ENCODE peak calls at places on chromosomes 13 and 19, in six cellular contexts. X, U, A, M, E and B are unnamed samples.

GRCh38 chr13:37657134-37657533 is 58.6 kb upstream of the POSTN start:
- DNase-seq in A (no peak), X (no peak), U (peak; percentile 57), E (no peak), M (no peak), B (peak; percentile 95)

GRCh38 chr19:7595466-7596133 is at the start of gene CAMSAP3:
- DNase-seq in X (peak; percentile 77), M (peak; percentile 93), U (peak; percentile 72), E (no peak), A (no peak), B (no peak)

GRCh38 chr13:50419466-50419865 is 404.2 kb downstream of the KCNRG start:
- DNase-seq in A (no peak), M (no peak), E (no peak), U (no peak), X (no peak), B (no peak)

GRCh38 chr13:40666058-40666904 is at the start of gene FOXO1:
- DNase-seq in E (peak; percentile 61), X (peak; percentile 88), A (peak; percentile 94), U (peak; percentile 96), M (peak; percentile 99), B (peak; percentile 95)

GRCh38 chr13:36363464-36363863 is 17.3 kb upstream of the SPART start:
- DNase-seq in X (no peak), U (no peak), E (no peak), M (no peak), A (no peak), B (no peak)

GRCh38 chr19:8445488-8446001 is 770 bp downstream of the HNRNPM start:
- DNase-seq in X (peak; percentile 58), A (peak; percentile 58), U (peak; percentile 61), M (peak; percentile 92), E (no peak), B (peak; percentile 45)

GRCh38 chr19:3243851-3244700 is 19.6 kb downstream of the CELF5 start:
- DNase-seq in E (peak; percentile 1), X (no peak), A (peak; percentile 26), M (no peak), U (peak; percentile 61), B (peak; percentile 65)

GRCh38 chr13:103187621-103188020 is 121.4 kb upstream of the SLC10A2 start:
- DNase-seq in M (no peak), U (no peak), A (no peak), X (peak; percentile 58), E (no peak), B (no peak)

GRCh38 chr13:35838356-35838755 is 292.8 kb downstream of the DCLK1 start:
- DNase-seq in X (no peak), M (no peak), E (peak; percentile 33), U (peak; percentile 46), A (no peak), B (peak; percentile 96)

GRCh38 chr19:5826531-5827341 is 12.8 kb downstream of the FUT6 start:
- DNase-seq in M (no peak), X (peak; percentile 92), U (peak; percentile 44), E (no peak), A (peak; percentile 40), B (peak; percentile 47)

GRCh38 chr13:33483471-33483870 is 197.9 kb upstream of the STARD13 start:
- DNase-seq in A (no peak), E (peak; percentile 42), X (no peak), M (no peak), U (peak; percentile 52), B (peak; percentile 40)

GRCh38 chr19:49442354-49442753 is 1.0 kb upstream of the SLC17A7 start:
- DNase-seq in X (no peak), U (no peak), E (no peak), M (no peak), A (peak; percentile 66), B (no peak)

GRCh38 chr19:28519950-28520861 is 692.7 kb downstream of the UQCRFS1 start:
- DNase-seq in U (no peak), X (no peak), M (peak; percentile 42), A (peak; percentile 79), E (no peak), B (no peak)

GRCh38 chr13:80276371-80277289 is 64.3 kb downstream of the SPRY2 start:
- DNase-seq in A (no peak), M (no peak), X (peak; percentile 18), U (peak; percentile 16), E (no peak), B (peak; percentile 67)

GRCh38 chr13:76663941-76664340 is 222.3 kb downstream of the KCTD12 start:
- DNase-seq in E (no peak), M (no peak), U (peak; percentile 50), X (no peak), A (no peak), B (peak; percentile 45)

GRCh38 chr19:35995655-35995993 is 636 bp downstream of the SDHAF1 start:
- DNase-seq in E (no peak), U (peak; percentile 56), X (peak; percentile 42), A (peak; percentile 46), M (peak; percentile 85), B (peak; percentile 48)

GRCh38 chr19:5147074-5147970 is 178.4 kb downstream of the KDM4B start:
- DNase-seq in A (no peak), X (no peak), U (no peak), M (peak; percentile 32), E (no peak), B (no peak)

GRCh38 chr13:110317496-110318195 is 10.6 kb downstream of the COL4A2 start:
- DNase-seq in X (no peak), E (no peak), M (no peak), A (no peak), U (no peak), B (no peak)

GRCh38 chr19:50514346-50515167 is 844 bp upstream of the ASPDH start:
- DNase-seq in U (no peak), E (no peak), A (no peak), M (no peak), X (peak; percentile 64), B (no peak)

GRCh38 chr13:108342369-108343289 is 73.1 kb downstream of the TNFSF13B start:
- DNase-seq in U (peak; percentile 34), E (no peak), A (no peak), M (no peak), X (no peak), B (peak; percentile 54)

GRCh38 chr19:17826508-17827056 is 5.3 kb upstream of the INSL3 start:
- DNase-seq in A (no peak), M (no peak), X (no peak), E (no peak), U (no peak), B (no peak)

GRCh38 chr13:85108356-85108755 is 690.9 kb downstream of the SLITRK6 start:
- DNase-seq in U (no peak), X (no peak), A (no peak), E (no peak), M (peak; percentile 39), B (no peak)

GRCh38 chr13:110258876-110259631 is 47.9 kb downstream of the COL4A1 start:
- DNase-seq in X (no peak), M (peak; percentile 17), A (no peak), U (no peak), E (no peak), B (peak; percentile 53)

GRCh38 chr19:16224266-16225045 is 26.7 kb downstream of the AP1M1 start:
- DNase-seq in U (no peak), X (no peak), M (peak; percentile 64), A (no peak), E (no peak), B (no peak)

GRCh38 chr19:5932593-5933262 is 18.7 kb downstream of the CAPS start:
- DNase-seq in U (no peak), E (no peak), A (no peak), M (no peak), X (no peak), B (no peak)

GRCh38 chr19:18712981-18713380 is 29.5 kb downstream of the CRTC1 start:
- DNase-seq in X (no peak), A (no peak), M (no peak), E (no peak), U (peak; percentile 66), B (no peak)

GRCh38 chr19:36489920-36490415 is 607 bp upstream of the ZNF566 start:
- DNase-seq in X (peak; percentile 89), U (peak; percentile 96), M (no peak), A (no peak), E (peak; percentile 83), B (peak; percentile 95)

GRCh38 chr19:35502751-35503150 is 10.7 kb downstream of the DMKN start:
- DNase-seq in M (no peak), E (no peak), A (no peak), X (no peak), U (no peak), B (no peak)

GRCh38 chr19:1763648-1764292 is 10.5 kb downstream of the ONECUT3 start:
- DNase-seq in X (no peak), U (no peak), M (no peak), A (no peak), E (no peak), B (no peak)

GRCh38 chr13:30622551-30622950 is 4.8 kb downstream of the USPL1 start:
- DNase-seq in X (no peak), U (no peak), M (no peak), E (no peak), A (no peak), B (peak; percentile 22)
- TF ChIP-seq CTCF in X (no peak), U (no peak), M (no peak), E (no peak), A (no peak), B (no peak)

DNA sequence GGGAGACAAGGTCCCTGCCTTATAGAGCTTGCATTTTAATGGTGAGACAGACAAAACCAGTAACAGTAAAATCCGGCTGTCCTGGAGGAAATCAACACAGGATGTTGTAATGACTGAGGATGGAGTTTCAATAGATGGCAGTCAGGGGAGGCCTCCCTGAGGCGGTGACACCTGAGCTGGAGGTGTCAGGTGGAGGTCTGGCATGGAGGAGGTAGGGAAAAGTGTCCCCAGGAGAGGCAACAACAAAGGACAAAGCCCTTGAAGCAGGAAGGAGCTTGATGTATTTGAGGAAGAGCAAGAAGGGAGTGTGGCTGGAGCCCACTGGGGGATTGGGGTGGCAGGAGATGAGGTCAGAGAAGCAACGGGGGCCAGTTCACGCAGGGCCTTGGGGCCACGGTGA is 7.8 kb downstream of the GRIN2D start:
- DNase-seq in E (no peak), M (no peak), U (no peak), X (no peak), A (no peak), B (no peak)
- H3K4me3 ChIP-seq in E (no peak overlapping the region), M (no peak overlapping the region), U (no peak overlapping the region), X (no peak overlapping the region), A (no peak overlapping the region), B (no peak overlapping the region)

GRCh38 chr13:98557934-98558630 is 18.8 kb downstream of the STK24 start:
- DNase-seq in U (peak; percentile 62), A (no peak), E (no peak), X (no peak), M (no peak), B (peak; percentile 29)
- TF ChIP-seq CTCF in U (no peak), A (no peak), E (no peak), X (no peak), M (no peak), B (no peak)

GRCh38 chr13:99085846-99086148 is 107.9 kb upstream of the DOCK9 start:
- DNase-seq in X (no peak), A (no peak), E (no peak), M (no peak), U (no peak), B (no peak)

GRCh38 chr13:99086869-99087129 is 108.9 kb upstream of the DOCK9 start:
- DNase-seq in U (no peak), M (no peak), A (no peak), E (no peak), X (peak; percentile 23), B (peak; percentile 35)

GRCh38 chr13:99086149-99086868 is 108.4 kb upstream of the DOCK9 start:
- DNase-seq in X (peak; percentile 60), M (peak; percentile 93), A (peak; percentile 68), U (peak; percentile 84), E (no peak), B (peak; percentile 54)

GRCh38 chr13:99083976-99084375 is 106.1 kb upstream of the DOCK9 start:
- DNase-seq in U (no peak), A (no peak), X (no peak), E (no peak), M (no peak), B (no peak)

GRCh38 chr13:99085139-99085845 is 107.4 kb upstream of the DOCK9 start:
- DNase-seq in M (no peak), U (peak; percentile 14), X (no peak), E (no peak), A (no peak), B (no peak)
- H3K4me3 ChIP-seq in M (peak overlapping the region; percentile 71), U (peak overlapping the region; percentile 60), X (no peak overlapping the region), E (peak overlapping the region; percentile 75), A (peak overlapping the region; percentile 75), B (peak overlapping the region; percentile 79)